ENCODE peak calls at places on chromosome 15, in seven cellular contexts. J is amniotic stem cell; M is endothelial cell of umbilical vein; X is naive thymus-derived CD4-positive, alpha-beta T cell; Z is progenitor cell of endocrine pancreas; I is fibroblast of lung; C is activated T-cell treated with anti-CD3 and anti-CD28 coated beads for 4 hours. Q is an unnamed sample.

GRCh38 chr15:73959012-73959581 is 32.8 kb downstream of the LOXL1 start:
- DNase-seq in J (no peak), M (no peak), X (peak), Z (no peak), I (no peak), C (no peak), Q (peak)

GRCh38 chr15:82919231-82919886 is 33.2 kb downstream of the HOMER2 start:
- DNase-seq in J (no peak), M (no peak), X (no peak), Z (no peak), I (no peak), C (no peak), Q (no peak)

GRCh38 chr15:63185206-63185605 is 4.2 kb upstream of the RAB8B start:
- DNase-seq in J (no peak), M (no peak), X (no peak), Z (no peak), I (no peak), C (no peak), Q (no peak)

GRCh38 chr15:39426552-39427532 is 154.0 kb upstream of the THBS1 start:
- DNase-seq in J (no peak), M (no peak), X (peak), Z (no peak), I (peak), C (peak), Q (peak)

GRCh38 chr15:63111481-63111880 is 10.2 kb upstream of the LACTB start:
- DNase-seq in J (no peak), M (no peak), X (no peak), Z (no peak), I (no peak), C (no peak), Q (no peak)

GRCh38 chr15:81280696-81281095 is 43.2 kb downstream of the STARD5 start:
- DNase-seq in J (no peak), M (no peak), X (no peak), Z (no peak), I (no peak), C (no peak), Q (no peak)

GRCh38 chr15:78909791-78910228 is 35.0 kb downstream of the CTSH start:
- DNase-seq in J (no peak), M (peak), X (no peak), Z (peak), I (peak), C (no peak), Q (peak)

GRCh38 chr15:43702174-43702573 is 8.5 kb downstream of the CKMT1A start:
- DNase-seq in J (no peak), M (no peak), X (no peak), Z (no peak), I (no peak), C (no peak), Q (no peak)

GRCh38 chr15:67813104-67813634 is 12.1 kb upstream of the SKOR1 start:
- DNase-seq in J (no peak), M (no peak), X (no peak), Z (no peak), I (no peak), C (no peak), Q (no peak)

Q was measured in RCC 7860.